ENCODE peak calls at places on chromosome 5, in four cellular contexts. A is GM12878, M is K562, V is HepG2. R is an unnamed sample.

GRCh38 chr5:71653119-71653518 is 66.0 kb upstream of the CARTPT start:
- DNase-seq in A (no peak), M (no peak), V (no peak), R (no peak)

GRCh38 chr5:54651482-54652076 is 134.0 kb downstream of the SNX18 start:
- DNase-seq in A (no peak), M (no peak), V (no peak), R (no peak)

GRCh38 chr5:67799732-67800234 is 415.8 kb upstream of the PIK3R1 start:
- DNase-seq in A (no peak), M (no peak), V (peak), R (no peak)

GRCh38 chr5:176167800-176168199 is 70.4 kb upstream of the SIMC1 start:
- DNase-seq in A (no peak), M (no peak), V (no peak), R (no peak)

GRCh38 chr5:9619331-9620092 is 10.6 kb downstream of the TAS2R1 start:
- DNase-seq in A (no peak), M (no peak), V (no peak), R (no peak)

GRCh38 chr5:5252106-5252505 is 112.0 kb downstream of the ADAMTS16 start:
- DNase-seq in A (no peak), M (no peak), V (no peak), R (no peak)

GRCh38 chr5:86665984-86666760 is 48.4 kb downstream of the COX7C start:
- DNase-seq in A (peak), M (peak), V (no peak), R (peak)

GRCh38 chr5:96537386-96537785 is 104.3 kb upstream of the PCSK1 start:
- DNase-seq in A (no peak), M (peak), V (no peak), R (no peak)

GRCh38 chr5:127810707-127811106 is 107.5 kb downstream of the CCDC192 start:
- DNase-seq in A (no peak), M (no peak), V (no peak), R (no peak)

GRCh38 chr5:142222235-142222880 is 102.5 kb downstream of the SPRY4 start:
- DNase-seq in A (no peak), M (no peak), V (no peak), R (no peak)
- TF ChIP-seq NR2C2 in A (no peak), M (no peak), V (no peak), R (no peak)

GRCh38 chr5:12910611-12911010 is 1006.4 kb upstream of the CTNND2 start:
- DNase-seq in A (no peak), M (no peak), V (no peak), R (no peak)
- TF ChIP-seq NR2C2 in A (no peak), M (no peak), V (no peak), R (no peak)

GRCh38 chr5:58224661-58225060 is 235.2 kb downstream of the PLK2 start:
- DNase-seq in A (no peak), M (no peak), V (no peak), R (no peak)

GRCh38 chr5:58227858-58228257 is 232.0 kb downstream of the PLK2 start:
- DNase-seq in A (no peak), M (no peak), V (no peak), R (no peak)

GRCh38 chr5:58231041-58231440 is 228.8 kb downstream of the PLK2 start:
- DNase-seq in A (no peak), M (no peak), V (no peak), R (no peak)

DNA sequence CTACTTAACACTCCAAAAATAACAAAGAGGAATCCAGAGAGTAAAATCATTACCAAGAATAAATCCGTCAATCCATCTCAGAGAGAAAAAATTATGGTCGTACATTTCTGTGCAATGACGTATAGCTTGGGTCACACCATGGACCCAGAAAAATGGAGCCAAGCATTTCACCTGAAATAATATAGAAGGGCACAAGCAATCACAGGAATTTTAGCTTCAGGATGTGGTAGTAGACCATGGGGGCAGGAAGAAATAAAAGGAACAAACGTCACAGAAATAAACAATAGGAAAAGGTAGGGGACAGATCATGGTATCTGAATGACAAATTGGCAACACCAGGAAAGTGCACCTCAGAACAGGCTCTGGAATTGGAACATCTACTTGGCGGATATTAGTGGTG is 231.0 kb downstream of the PLK2 start:
- DNase-seq in A (no peak), M (no peak), V (no peak), R (no peak)
- TF ChIP-seq NR2C2 in A (no peak), M (no peak), V (no peak), R (no peak)

GRCh38 chr5:140113699-140114263 is at the start of gene PURA:
- DNase-seq in A (peak), M (peak), V (peak), R (peak)

GRCh38 chr5:140114341-140115185 is 654 bp downstream of the PURA start:
- DNase-seq in A (no peak), M (peak), V (no peak), R (peak)

GRCh38 chr5:140111859-140112551 is 1.9 kb upstream of the PURA start:
- DNase-seq in A (no peak), M (peak), V (no peak), R (no peak)

GRCh38 chr5:140112685-140113179 is 1.2 kb upstream of the PURA start:
- DNase-seq in A (no peak), M (no peak), V (no peak), R (no peak)

DNA sequence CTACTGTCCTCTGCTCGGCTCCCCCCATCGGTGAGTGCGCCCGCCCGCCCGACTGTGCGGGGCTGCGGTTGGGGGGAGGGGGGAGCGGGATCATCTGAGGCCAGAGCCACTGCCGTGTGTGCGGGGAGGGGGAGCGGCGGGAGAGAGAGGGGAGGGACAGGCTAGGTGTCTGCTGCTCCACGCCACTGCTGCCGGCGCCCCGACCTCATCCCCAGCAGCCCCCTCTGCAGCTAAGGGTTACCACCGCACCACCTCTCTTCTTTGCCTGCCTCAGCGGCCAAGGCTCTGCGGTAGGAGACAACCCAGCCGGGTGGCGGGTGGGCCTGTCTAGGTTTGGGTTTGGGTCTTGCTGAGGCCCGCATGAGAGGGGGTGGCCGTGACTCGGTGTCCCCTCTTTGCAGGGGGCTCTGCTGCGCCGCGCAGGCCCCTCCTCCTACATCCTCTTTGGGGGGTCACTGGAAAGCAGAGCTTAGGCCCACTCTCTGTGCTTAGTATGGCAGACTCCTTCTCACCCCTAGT is 670 bp upstream of the PURA start:
- DNase-seq in A (no peak), M (peak), V (no peak), R (peak)
- TF ChIP-seq NR2C2 in A (no peak), M (no peak), V (no peak), R (no peak)

DNA sequence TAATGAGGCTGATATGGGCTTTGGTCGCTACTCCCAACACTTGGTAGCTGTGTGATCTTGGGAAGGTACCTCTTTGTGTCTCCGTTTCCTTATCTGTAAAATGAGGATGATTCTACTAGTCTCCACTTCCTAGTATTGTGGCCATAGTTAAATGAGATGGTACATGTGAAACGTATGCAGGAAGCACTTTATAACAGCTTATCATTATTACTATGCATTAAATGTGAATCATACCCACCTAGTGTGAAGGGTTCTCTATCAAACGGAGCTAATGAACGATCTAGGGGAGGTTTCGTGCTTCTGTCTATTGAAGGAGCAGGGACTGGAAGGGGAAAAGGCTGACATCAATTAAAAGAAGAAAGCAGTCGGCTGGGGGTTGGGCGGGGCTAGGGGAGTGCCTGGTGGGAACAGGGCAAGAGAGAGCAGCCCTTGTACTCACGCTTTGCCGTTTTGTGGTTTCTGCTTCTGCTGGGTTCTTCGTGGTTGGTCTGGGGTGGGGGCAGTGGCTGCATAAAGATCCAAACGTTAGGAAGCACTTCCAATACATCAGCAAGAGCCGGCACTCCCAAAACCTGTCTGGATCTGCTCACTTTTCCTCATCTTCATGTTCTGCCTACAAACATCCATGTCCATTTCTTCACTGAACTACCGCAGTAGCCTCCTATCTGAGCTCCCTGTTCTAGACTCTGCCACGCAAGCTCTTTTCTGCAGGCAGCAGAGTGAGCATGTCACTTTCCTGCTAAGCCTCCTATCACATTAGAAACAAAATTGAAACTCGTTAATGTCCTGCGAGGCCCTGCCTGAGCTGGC is 30.8 kb downstream of the LCP2 start:
- DNase-seq in A (no peak), M (no peak), V (no peak), R (no peak)
- TF ChIP-seq NR2C2 in A (no peak), M (no peak), V (no peak), R (no peak)

R was measured in WTC11.